ENCODE peak calls at places on chromosomes 6 and 20, in five cellular contexts. One of them, this sample, is unnamed.

GRCh38 chr6:56789879-56790278 is 147.2 kb upstream of the DST start:
- DNase-seq in upper lobe of left lung: no peak
- DNase-seq in upper lobe of right lung: no peak
- DNase-seq in AG04450: no peak
- DNase-seq in colonic mucosa: no peak
- DNase-seq in this sample: no peak

GRCh38 chr6:150129616-150130505 is 13.0 kb upstream of the PPP1R14C start:
- DNase-seq in colonic mucosa: no peak
- DNase-seq in upper lobe of left lung: no peak
- DNase-seq in upper lobe of right lung: no peak
- DNase-seq in AG04450: no peak
- DNase-seq in this sample: no peak

GRCh38 chr6:150142657-150143501 is at the start of gene PPP1R14C:
- DNase-seq in upper lobe of right lung: peak
- DNase-seq in upper lobe of left lung: peak
- DNase-seq in colonic mucosa: peak
- DNase-seq in AG04450: no peak
- DNase-seq in this sample: no peak

GRCh38 chr6:166637806-166638458 is 10.9 kb upstream of the RPS6KA2 start:
- DNase-seq in AG04450: no peak
- DNase-seq in upper lobe of right lung: no peak
- DNase-seq in upper lobe of left lung: peak
- DNase-seq in colonic mucosa: no peak
- DNase-seq in this sample: no peak

GRCh38 chr6:106117579-106117978 is 31.4 kb downstream of the PRDM1 start:
- DNase-seq in upper lobe of right lung: no peak
- DNase-seq in AG04450: no peak
- DNase-seq in colonic mucosa: no peak
- DNase-seq in upper lobe of left lung: no peak
- DNase-seq in this sample: no peak

GRCh38 chr6:106749611-106750010 is 120.2 kb downstream of the QRSL1 start:
- DNase-seq in colonic mucosa: no peak
- DNase-seq in upper lobe of left lung: no peak
- DNase-seq in upper lobe of right lung: no peak
- DNase-seq in AG04450: no peak
- DNase-seq in this sample: no peak

GRCh38 chr20:58213112-58213511 is 15.3 kb downstream of the ANKRD60 start:
- DNase-seq in upper lobe of right lung: no peak
- DNase-seq in AG04450: no peak
- DNase-seq in upper lobe of left lung: no peak
- DNase-seq in colonic mucosa: no peak
- DNase-seq in this sample: no peak

GRCh38 chr20:36653456-36653855 is 7.5 kb upstream of the SLA2 start:
- DNase-seq in upper lobe of left lung: no peak
- DNase-seq in colonic mucosa: no peak
- DNase-seq in AG04450: no peak
- DNase-seq in upper lobe of right lung: peak
- DNase-seq in this sample: no peak

GRCh38 chr20:64025101-64025825 is 10.7 kb upstream of the C20orf204 start:
- DNase-seq in upper lobe of right lung: no peak
- DNase-seq in colonic mucosa: no peak
- DNase-seq in AG04450: no peak
- DNase-seq in upper lobe of left lung: no peak
- DNase-seq in this sample: no peak

GRCh38 chr20:46670585-46671584 is 18.4 kb downstream of the TP53RK start:
- DNase-seq in AG04450: no peak
- DNase-seq in upper lobe of left lung: no peak
- DNase-seq in colonic mucosa: no peak
- DNase-seq in upper lobe of right lung: no peak
- DNase-seq in this sample: no peak

GRCh38 chr6:37566209-37566859 is 66.6 kb upstream of the CCDC167 start:
- DNase-seq in upper lobe of right lung: peak
- DNase-seq in upper lobe of left lung: peak
- DNase-seq in AG04450: no peak
- DNase-seq in colonic mucosa: peak
- DNase-seq in this sample: no peak

GRCh38 chr20:3233131-3233990 is 5.6 kb downstream of the SLC4A11 start:
- DNase-seq in upper lobe of right lung: no peak
- DNase-seq in upper lobe of left lung: no peak
- DNase-seq in colonic mucosa: no peak
- DNase-seq in AG04450: no peak
- DNase-seq in this sample: no peak

GRCh38 chr6:159720708-159721107 is 6.6 kb upstream of the WTAP start:
- DNase-seq in upper lobe of left lung: no peak
- DNase-seq in upper lobe of right lung: no peak
- DNase-seq in colonic mucosa: peak
- DNase-seq in AG04450: no peak
- DNase-seq in this sample: no peak

GRCh38 chr6:153131037-153131981 is at the start of gene RGS17:
- DNase-seq in AG04450: peak
- DNase-seq in colonic mucosa: peak
- DNase-seq in upper lobe of right lung: peak
- DNase-seq in upper lobe of left lung: peak
- DNase-seq in this sample: no peak

GRCh38 chr6:86712039-86712438 is 225.3 kb upstream of the HTR1E start:
- DNase-seq in AG04450: no peak
- DNase-seq in upper lobe of left lung: no peak
- DNase-seq in upper lobe of right lung: no peak
- DNase-seq in colonic mucosa: no peak
- DNase-seq in this sample: no peak

GRCh38 chr6:158026901-158027589 is 45.4 kb downstream of the SYNJ2 start:
- DNase-seq in upper lobe of left lung: peak
- DNase-seq in AG04450: no peak
- DNase-seq in upper lobe of right lung: no peak
- DNase-seq in colonic mucosa: no peak
- DNase-seq in this sample: no peak

GRCh38 chr20:64106981-64107735 is at the start of gene NPBWR2:
- DNase-seq in colonic mucosa: no peak
- DNase-seq in AG04450: no peak
- DNase-seq in upper lobe of left lung: no peak
- DNase-seq in upper lobe of right lung: peak
- DNase-seq in this sample: no peak

GRCh38 chr6:13331516-13332348 is 3.4 kb upstream of the TBC1D7 start:
- DNase-seq in AG04450: no peak
- DNase-seq in upper lobe of left lung: no peak
- DNase-seq in colonic mucosa: no peak
- DNase-seq in upper lobe of right lung: no peak
- DNase-seq in this sample: no peak

GRCh38 chr6:79824231-79824630 is 123.1 kb downstream of the ELOVL4 start:
- DNase-seq in upper lobe of left lung: no peak
- DNase-seq in upper lobe of right lung: no peak
- DNase-seq in colonic mucosa: no peak
- DNase-seq in AG04450: no peak
- DNase-seq in this sample: no peak

GRCh38 chr20:5835234-5835845 is 85.1 kb downstream of the SHLD1 start:
- DNase-seq in AG04450: no peak
- DNase-seq in colonic mucosa: no peak
- DNase-seq in upper lobe of right lung: no peak
- DNase-seq in upper lobe of left lung: no peak
- DNase-seq in this sample: no peak

GRCh38 chr20:37228111-37228510 is 33.5 kb downstream of the GHRH start:
- DNase-seq in upper lobe of right lung: no peak
- DNase-seq in AG04450: no peak
- DNase-seq in upper lobe of left lung: no peak
- DNase-seq in colonic mucosa: no peak
- DNase-seq in this sample: no peak

DNA sequence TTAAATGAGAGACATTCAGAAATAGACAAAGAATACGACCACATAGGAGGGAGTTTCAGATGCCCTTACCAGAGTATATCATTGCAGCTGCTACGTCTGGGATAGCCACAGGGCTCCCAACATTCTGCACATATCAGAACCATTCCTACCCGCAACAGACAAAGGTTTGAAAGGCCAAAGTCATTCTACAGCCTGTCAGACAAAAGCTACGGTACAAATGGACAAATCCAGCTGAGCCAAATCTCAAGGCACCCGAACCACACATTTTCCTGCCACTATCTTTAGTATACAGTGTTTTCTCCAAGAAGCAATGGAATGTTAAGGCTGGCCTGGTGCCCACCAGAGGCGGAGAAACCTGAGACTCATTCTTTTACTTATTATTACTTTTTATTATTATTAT is 30.5 kb upstream of the LYRM2 start:
- DNase-seq in upper lobe of right lung: no peak
- DNase-seq in AG04450: no peak
- DNase-seq in colonic mucosa: no peak
- DNase-seq in upper lobe of left lung: no peak
- DNase-seq in this sample: no peak
- H3K27ac ChIP-seq in upper lobe of right lung: no peak
- H3K27ac ChIP-seq in AG04450: no peak
- H3K27ac ChIP-seq in colonic mucosa: no peak
- H3K27ac ChIP-seq in upper lobe of left lung: no peak
- H3K27ac ChIP-seq in this sample: no peak

GRCh38 chr6:125819927-125820326 is 29.2 kb downstream of the NCOA7 start:
- DNase-seq in upper lobe of right lung: no peak
- DNase-seq in AG04450: no peak
- DNase-seq in upper lobe of left lung: no peak
- DNase-seq in colonic mucosa: no peak
- DNase-seq in this sample: no peak
- H3K27ac ChIP-seq in upper lobe of right lung: no peak
- H3K27ac ChIP-seq in AG04450: no peak
- H3K27ac ChIP-seq in upper lobe of left lung: no peak
- H3K27ac ChIP-seq in colonic mucosa: no peak
- H3K27ac ChIP-seq in this sample: no peak

GRCh38 chr6:45592991-45593390 is 215.3 kb upstream of the SUPT3H start:
- DNase-seq in colonic mucosa: no peak
- DNase-seq in AG04450: no peak
- DNase-seq in upper lobe of left lung: no peak
- DNase-seq in upper lobe of right lung: no peak
- DNase-seq in this sample: no peak
- H3K27ac ChIP-seq in colonic mucosa: no peak
- H3K27ac ChIP-seq in AG04450: no peak
- H3K27ac ChIP-seq in upper lobe of left lung: no peak
- H3K27ac ChIP-seq in upper lobe of right lung: no peak
- H3K27ac ChIP-seq in this sample: no peak

DNA sequence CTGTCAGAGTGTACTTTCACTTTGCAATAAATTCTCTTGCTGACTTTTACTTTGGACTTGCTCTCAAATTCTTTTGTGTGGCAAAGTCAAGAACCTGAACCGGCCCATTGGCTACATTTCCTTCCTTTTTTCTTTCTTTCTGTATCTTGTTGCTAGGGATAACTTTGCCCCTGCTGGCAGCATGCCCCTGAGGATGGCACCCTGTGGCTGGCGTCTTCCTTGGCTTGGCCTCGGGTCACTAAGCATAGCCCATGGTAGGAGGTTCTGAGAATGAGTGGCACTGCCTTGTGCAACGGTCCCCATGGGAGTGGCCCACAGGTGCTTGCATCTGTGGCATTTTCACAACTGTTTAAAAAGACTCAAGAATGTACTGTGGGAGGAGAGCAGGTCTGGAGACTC is 14.1 kb upstream of the HLA-F start:
- DNase-seq in upper lobe of left lung: no peak
- DNase-seq in upper lobe of right lung: no peak
- DNase-seq in colonic mucosa: no peak
- DNase-seq in AG04450: no peak
- DNase-seq in this sample: no peak
- H3K27ac ChIP-seq in upper lobe of left lung: peak
- H3K27ac ChIP-seq in upper lobe of right lung: no peak
- H3K27ac ChIP-seq in colonic mucosa: no peak
- H3K27ac ChIP-seq in AG04450: no peak
- H3K27ac ChIP-seq in this sample: no peak

DNA sequence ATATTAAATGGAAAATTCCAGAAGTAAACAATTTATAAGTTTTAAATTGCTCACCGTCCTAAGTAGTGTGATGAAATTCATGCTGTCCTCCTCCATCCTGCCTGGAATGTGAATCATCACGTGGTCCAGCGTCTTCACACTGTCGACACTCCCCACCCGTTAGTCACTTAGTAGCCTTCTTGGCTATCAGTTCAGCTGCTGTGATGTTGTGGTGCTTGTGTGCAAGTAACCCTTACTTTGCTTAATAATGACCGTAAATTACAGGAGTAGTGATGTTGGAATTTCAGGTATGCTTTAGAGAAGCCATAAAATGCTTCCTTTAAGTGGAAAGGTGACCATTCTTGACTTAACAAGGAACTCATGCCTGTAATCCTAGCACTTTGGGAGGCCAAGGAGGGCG is 25.2 kb downstream of the RIOK1 start:
- DNase-seq in upper lobe of right lung: no peak
- DNase-seq in AG04450: peak
- DNase-seq in upper lobe of left lung: no peak
- DNase-seq in colonic mucosa: no peak
- DNase-seq in this sample: no peak
- H3K27ac ChIP-seq in upper lobe of right lung: no peak
- H3K27ac ChIP-seq in AG04450: no peak
- H3K27ac ChIP-seq in upper lobe of left lung: no peak
- H3K27ac ChIP-seq in colonic mucosa: no peak
- H3K27ac ChIP-seq in this sample: no peak

GRCh38 chr6:14984454-14984853 is 261.4 kb upstream of the JARID2 start:
- DNase-seq in upper lobe of left lung: no peak
- DNase-seq in upper lobe of right lung: peak
- DNase-seq in AG04450: no peak
- DNase-seq in colonic mucosa: peak
- DNase-seq in this sample: no peak
- H3K27ac ChIP-seq in upper lobe of left lung: no peak
- H3K27ac ChIP-seq in upper lobe of right lung: no peak
- H3K27ac ChIP-seq in AG04450: no peak
- H3K27ac ChIP-seq in colonic mucosa: no peak
- H3K27ac ChIP-seq in this sample: no peak